ENCODE peak calls at places on chromosomes 5 and 9, in ten cellular contexts. W, O, X, K, H, T, P, R, V and M are unnamed samples. For H3K27me3, the result is how much of the 10 kb centered on the place peaks cover.

GRCh38 chr9:85466834-85467233 is 274.9 kb downstream of the AGTPBP1 start:
- DNase-seq in W (no peak), O (no peak), X (no peak), K (no peak), H (no peak), T (no peak), P (no peak), R (no peak), V (no peak), M (no peak)

GRCh38 chr9:8012986-8013385 is 213.4 kb upstream of the DMAC1 start:
- DNase-seq in W (no peak), O (no peak), X (no peak), K (no peak), H (no peak), T (no peak), P (no peak), R (no peak), V (no peak), M (peak)

GRCh38 chr5:128111818-128112448 is 28.4 kb downstream of the SLC12A2 start:
- DNase-seq in W (peak), O (no peak), X (no peak), K (peak), H (no peak), T (no peak), P (no peak), R (no peak), V (no peak), M (no peak)

GRCh38 chr9:36903541-36904435 is 130.3 kb downstream of the PAX5 start:
- DNase-seq in W (peak), O (peak), X (no peak), K (peak), H (no peak), T (no peak), P (no peak), R (no peak), V (no peak), M (no peak)

GRCh38 chr5:39455645-39456044 is 30.9 kb upstream of the DAB2 start:
- DNase-seq in W (no peak), O (no peak), X (no peak), K (no peak), H (no peak), T (no peak), P (no peak), R (no peak), V (no peak), M (no peak)

GRCh38 chr5:178624626-178625546 is 2.0 kb downstream of the CLK4 start:
- DNase-seq in W (peak), O (no peak), X (no peak), K (peak), H (no peak), T (no peak), P (peak), R (no peak), V (no peak), M (peak)

GRCh38 chr5:60844429-60844890 is 391 bp upstream of the ELOVL7 start:
- DNase-seq in W (peak), O (no peak), X (no peak), K (peak), H (no peak), T (no peak), P (no peak), R (no peak), V (no peak), M (no peak)

GRCh38 chr9:112174223-112174964 is 703 bp downstream of the SUSD1 start:
- DNase-seq in W (peak), O (peak), X (peak), K (peak), H (peak), T (peak), P (peak), R (peak), V (peak), M (peak)

GRCh38 chr5:54553659-54554207 is 36.2 kb downstream of the SNX18 start:
- DNase-seq in W (no peak), O (no peak), X (no peak), K (no peak), H (no peak), T (no peak), P (peak), R (no peak), V (no peak), M (no peak)

GRCh38 chr5:54551906-54552305 is 34.3 kb downstream of the SNX18 start:
- DNase-seq in W (no peak), O (no peak), X (no peak), K (no peak), H (no peak), T (no peak), P (peak), R (no peak), V (no peak), M (no peak)

GRCh38 chr5:54558362-54558761 is 40.8 kb downstream of the SNX18 start:
- DNase-seq in W (no peak), O (no peak), X (no peak), K (peak), H (no peak), T (no peak), P (no peak), R (no peak), V (no peak), M (no peak)

GRCh38 chr5:54552446-54552845 is 34.9 kb downstream of the SNX18 start:
- DNase-seq in W (no peak), O (no peak), X (no peak), K (no peak), H (no peak), T (no peak), P (peak), R (no peak), V (no peak), M (no peak)

DNA sequence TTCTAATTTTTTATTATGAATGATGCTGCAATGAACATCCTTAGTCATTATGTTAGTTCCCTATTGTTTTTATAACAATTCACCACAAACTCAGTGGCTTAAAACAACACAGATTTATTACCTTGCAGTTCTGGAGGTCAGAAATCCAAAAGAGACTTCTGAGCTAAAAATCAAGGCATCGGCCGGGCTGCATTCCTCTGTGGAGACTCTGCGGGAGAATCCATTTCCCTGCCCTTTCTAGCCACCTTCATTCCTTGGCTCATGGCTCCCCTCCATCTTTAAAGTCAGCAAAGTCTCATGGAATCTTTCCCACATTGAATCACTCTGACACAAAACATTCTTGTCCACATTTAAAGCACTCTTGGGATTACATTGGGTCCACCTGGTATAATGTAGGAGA is 38.6 kb downstream of the SNX18 start:
- DNase-seq in W (peak), O (no peak), X (no peak), K (no peak), H (no peak), T (no peak), P (no peak), R (no peak), V (no peak), M (no peak)
- H3K27me3 ChIP-seq in W (under half), O (under half), X (under half), K (under half), H (under half), T (under half), P (under half), R (under half), V (under half), M (under half)

GRCh38 chr5:175873090-175873454 is 1.7 kb downstream of the CPLX2 start:
- DNase-seq in W (no peak), O (peak), X (no peak), K (peak), H (no peak), T (no peak), P (no peak), R (no peak), V (no peak), M (peak)
- H3K27me3 ChIP-seq in W (under half), O (under half), X (under half), K (under half), H (under half), T (under half), P (under half), R (under half), V (half or more), M (half or more)

GRCh38 chr5:93599427-93600146 is 16.6 kb downstream of the NR2F1 start:
- DNase-seq in W (peak), O (peak), X (no peak), K (no peak), H (no peak), T (no peak), P (no peak), R (no peak), V (no peak), M (peak)

GRCh38 chr5:93601053-93601429 is 18.0 kb downstream of the NR2F1 start:
- DNase-seq in W (no peak), O (peak), X (no peak), K (no peak), H (no peak), T (no peak), P (no peak), R (no peak), V (no peak), M (peak)

GRCh38 chr5:93598141-93598996 is 15.3 kb downstream of the NR2F1 start:
- DNase-seq in W (no peak), O (peak), X (no peak), K (no peak), H (no peak), T (no peak), P (no peak), R (no peak), V (no peak), M (peak)

GRCh38 chr5:93600409-93601052 is 17.5 kb downstream of the NR2F1 start:
- DNase-seq in W (peak), O (no peak), X (no peak), K (no peak), H (no peak), T (no peak), P (no peak), R (no peak), V (no peak), M (peak)

DNA sequence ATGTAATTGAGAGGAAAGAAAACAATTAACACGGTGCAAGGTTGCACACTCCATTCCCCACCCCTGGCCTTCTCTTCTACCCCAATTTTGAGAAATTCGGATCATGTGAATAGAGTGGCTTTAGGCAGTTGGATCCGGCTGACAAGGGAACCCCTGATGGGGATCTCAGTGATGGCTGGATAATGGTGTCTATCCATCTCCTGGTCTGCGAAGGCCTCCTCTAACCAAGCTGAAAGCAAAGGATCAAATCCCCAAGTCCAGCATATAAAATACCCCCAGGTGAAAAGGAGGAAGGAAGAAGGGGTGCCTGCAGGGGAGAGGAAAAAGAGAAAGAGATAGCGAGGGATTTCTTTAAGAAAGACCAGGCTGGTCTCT is 16.0 kb downstream of the NR2F1 start:
- DNase-seq in W (no peak), O (peak), X (no peak), K (no peak), H (no peak), T (no peak), P (no peak), R (no peak), V (no peak), M (peak)
- H3K27me3 ChIP-seq in W (under half), O (under half), X (under half), K (half or more), H (under half), T (half or more), P (under half), R (under half), V (half or more), M (half or more)

DNA sequence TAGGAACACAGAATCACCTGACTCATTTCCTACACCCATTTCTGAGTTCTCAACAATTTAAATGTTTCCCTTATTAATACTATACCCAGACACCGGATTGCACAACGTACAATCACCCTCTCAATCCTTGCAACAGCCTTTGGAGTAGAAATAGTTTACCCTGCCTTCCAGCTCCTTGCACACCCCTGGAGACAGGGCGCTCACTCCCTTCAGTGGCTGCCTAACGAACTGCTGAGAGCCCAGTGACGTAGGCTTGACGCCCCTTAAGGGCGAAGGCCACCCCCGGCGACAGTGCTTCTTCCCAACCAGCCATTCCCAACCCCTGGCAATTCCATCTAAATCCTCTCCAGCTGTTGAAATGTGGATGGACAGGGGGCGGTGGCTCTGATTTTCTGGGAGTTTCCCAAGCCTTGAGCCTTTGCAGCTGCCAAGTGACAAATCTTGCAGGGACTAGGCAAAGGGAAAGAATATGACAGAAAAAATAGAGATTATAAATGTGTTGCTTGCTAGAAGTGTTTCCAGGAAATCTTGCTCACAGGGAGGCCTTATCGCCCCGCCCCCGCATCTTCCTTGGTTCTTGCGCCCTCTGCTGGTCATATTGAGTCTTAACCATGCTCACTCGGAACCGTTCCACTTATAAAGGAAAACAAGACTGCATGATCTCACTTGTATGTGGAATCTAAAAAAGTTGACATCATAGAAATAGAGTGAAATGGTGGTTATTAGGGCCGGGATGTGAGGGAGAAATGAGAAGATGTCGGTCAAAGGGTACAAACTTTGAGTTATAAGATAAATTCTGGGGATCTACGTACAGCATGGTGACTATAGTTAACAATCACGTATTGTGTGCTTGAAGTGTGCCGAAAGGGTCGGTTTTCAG is 7.6 kb upstream of the BARX1 start:
- DNase-seq in W (peak), O (peak), X (peak), K (peak), H (peak), T (peak), P (peak), R (peak), V (peak), M (peak)
- H3K27me3 ChIP-seq in W (under half), O (under half), X (under half), K (half or more), H (under half), T (under half), P (under half), R (under half), V (under half), M (half or more)

GRCh38 chr9:124493218-124493617 is 14.0 kb downstream of the NR5A1 start:
- DNase-seq in W (no peak), O (no peak), X (no peak), K (no peak), H (no peak), T (no peak), P (no peak), R (no peak), V (no peak), M (no peak)

GRCh38 chr9:124489974-124490373 is 17.2 kb downstream of the NR5A1 start:
- DNase-seq in W (no peak), O (no peak), X (no peak), K (no peak), H (no peak), T (no peak), P (no peak), R (no peak), V (no peak), M (no peak)

GRCh38 chr9:124489222-124489621 is 18.0 kb downstream of the NR5A1 start:
- DNase-seq in W (peak), O (no peak), X (no peak), K (no peak), H (no peak), T (no peak), P (no peak), R (no peak), V (no peak), M (no peak)

GRCh38 chr9:124492818-124493217 is 14.4 kb downstream of the NR5A1 start:
- DNase-seq in W (no peak), O (no peak), X (no peak), K (no peak), H (no peak), T (no peak), P (no peak), R (no peak), V (no peak), M (no peak)

GRCh38 chr9:124491049-124491975 is 15.9 kb downstream of the NR5A1 start:
- DNase-seq in W (no peak), O (no peak), X (no peak), K (no peak), H (no peak), T (no peak), P (no peak), R (no peak), V (no peak), M (no peak)
- H3K27me3 ChIP-seq in W (under half), O (under half), X (under half), K (under half), H (under half), T (under half), P (under half), R (under half), V (under half), M (under half)